ENCODE peak calls at places on chromosome 1, in eight cellular contexts. One of them, this sample, is unnamed.

GRCh38 chr1:218390625-218391024 is 45.5 kb downstream of the TGFB2 start:
- DNase-seq in Peyer's patch: no peak
- DNase-seq in thoracic aorta: no peak
- DNase-seq in aorta: no peak
- DNase-seq in PC-9: peak
- DNase-seq in substantia nigra: no peak
- DNase-seq in OCI-LY7: no peak
- DNase-seq in A549: no peak
- DNase-seq in this sample: no peak

GRCh38 chr1:228346731-228347130 is 59.9 kb downstream of the TRIM11 start:
- DNase-seq in OCI-LY7: no peak
- DNase-seq in aorta: no peak
- DNase-seq in substantia nigra: no peak
- DNase-seq in PC-9: no peak
- DNase-seq in A549: no peak
- DNase-seq in Peyer's patch: peak
- DNase-seq in thoracic aorta: no peak
- DNase-seq in this sample: no peak

GRCh38 chr1:91846007-91846620 is 39.8 kb downstream of the TGFBR3 start:
- DNase-seq in thoracic aorta: no peak
- DNase-seq in OCI-LY7: no peak
- DNase-seq in Peyer's patch: no peak
- DNase-seq in substantia nigra: no peak
- DNase-seq in A549: peak
- DNase-seq in aorta: peak
- DNase-seq in PC-9: peak
- DNase-seq in this sample: no peak

GRCh38 chr1:198656500-198656932 is 17.7 kb downstream of the PTPRC start:
- DNase-seq in OCI-LY7: peak
- DNase-seq in A549: no peak
- DNase-seq in Peyer's patch: no peak
- DNase-seq in substantia nigra: no peak
- DNase-seq in aorta: peak
- DNase-seq in PC-9: peak
- DNase-seq in thoracic aorta: no peak
- DNase-seq in this sample: peak

GRCh38 chr1:219791766-219792165 is 136.6 kb downstream of the SLC30A10 start:
- DNase-seq in aorta: no peak
- DNase-seq in OCI-LY7: no peak
- DNase-seq in thoracic aorta: no peak
- DNase-seq in PC-9: no peak
- DNase-seq in substantia nigra: no peak
- DNase-seq in A549: no peak
- DNase-seq in Peyer's patch: no peak
- DNase-seq in this sample: no peak

GRCh38 chr1:66438062-66438970 is 95.6 kb upstream of the SGIP1 start:
- DNase-seq in OCI-LY7: no peak
- DNase-seq in thoracic aorta: no peak
- DNase-seq in A549: no peak
- DNase-seq in PC-9: no peak
- DNase-seq in aorta: no peak
- DNase-seq in Peyer's patch: no peak
- DNase-seq in substantia nigra: no peak
- DNase-seq in this sample: no peak

GRCh38 chr1:64917328-64917861 is 49.0 kb downstream of the JAK1 start:
- DNase-seq in substantia nigra: no peak
- DNase-seq in thoracic aorta: peak
- DNase-seq in PC-9: peak
- DNase-seq in Peyer's patch: no peak
- DNase-seq in aorta: peak
- DNase-seq in OCI-LY7: peak
- DNase-seq in A549: peak
- DNase-seq in this sample: no peak

GRCh38 chr1:70319750-70320149 is 34.8 kb downstream of the ANKRD13C start:
- DNase-seq in A549: peak
- DNase-seq in OCI-LY7: no peak
- DNase-seq in PC-9: peak
- DNase-seq in substantia nigra: no peak
- DNase-seq in Peyer's patch: no peak
- DNase-seq in thoracic aorta: no peak
- DNase-seq in aorta: no peak
- DNase-seq in this sample: no peak

GRCh38 chr1:6447016-6447817 is 18.8 kb downstream of the TNFRSF25 start:
- DNase-seq in Peyer's patch: no peak
- DNase-seq in thoracic aorta: no peak
- DNase-seq in A549: no peak
- DNase-seq in OCI-LY7: peak
- DNase-seq in PC-9: no peak
- DNase-seq in substantia nigra: no peak
- DNase-seq in aorta: no peak
- DNase-seq in this sample: no peak

GRCh38 chr1:41387667-41388091 is 26.4 kb downstream of the FOXO6 start:
- DNase-seq in PC-9: peak
- DNase-seq in OCI-LY7: no peak
- DNase-seq in substantia nigra: no peak
- DNase-seq in aorta: peak
- DNase-seq in A549: no peak
- DNase-seq in Peyer's patch: peak
- DNase-seq in thoracic aorta: no peak
- DNase-seq in this sample: no peak

DNA sequence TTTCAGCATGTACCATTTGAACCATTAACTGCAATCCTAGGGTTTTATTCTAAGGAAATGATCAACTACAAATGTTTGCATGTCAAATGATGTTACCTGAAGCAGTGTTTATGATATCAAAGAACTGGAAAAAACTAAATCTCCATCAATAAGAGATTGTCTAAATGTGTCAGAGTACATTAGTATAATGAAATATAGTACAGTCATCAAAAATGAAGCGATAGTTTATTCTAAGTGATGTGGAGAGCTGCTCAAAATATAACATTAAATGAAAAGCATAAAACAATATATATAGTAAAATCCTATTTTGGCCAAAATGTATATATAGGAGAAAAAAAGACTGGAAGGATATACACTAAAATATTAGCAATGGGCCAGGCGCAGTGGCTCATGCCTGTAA is 24.0 kb downstream of the AKNAD1 start:
- DNase-seq in PC-9: peak
- DNase-seq in Peyer's patch: no peak
- DNase-seq in OCI-LY7: no peak
- DNase-seq in substantia nigra: no peak
- DNase-seq in aorta: no peak
- DNase-seq in A549: no peak
- DNase-seq in thoracic aorta: no peak
- DNase-seq in this sample: no peak
- H3K27ac ChIP-seq in PC-9: no peak
- H3K27ac ChIP-seq in Peyer's patch: no peak
- H3K27ac ChIP-seq in OCI-LY7: no peak
- H3K27ac ChIP-seq in substantia nigra: no peak
- H3K27ac ChIP-seq in aorta: no peak
- H3K27ac ChIP-seq in A549: no peak
- H3K27ac ChIP-seq in thoracic aorta: no peak
- H3K27ac ChIP-seq in this sample: no peak

DNA sequence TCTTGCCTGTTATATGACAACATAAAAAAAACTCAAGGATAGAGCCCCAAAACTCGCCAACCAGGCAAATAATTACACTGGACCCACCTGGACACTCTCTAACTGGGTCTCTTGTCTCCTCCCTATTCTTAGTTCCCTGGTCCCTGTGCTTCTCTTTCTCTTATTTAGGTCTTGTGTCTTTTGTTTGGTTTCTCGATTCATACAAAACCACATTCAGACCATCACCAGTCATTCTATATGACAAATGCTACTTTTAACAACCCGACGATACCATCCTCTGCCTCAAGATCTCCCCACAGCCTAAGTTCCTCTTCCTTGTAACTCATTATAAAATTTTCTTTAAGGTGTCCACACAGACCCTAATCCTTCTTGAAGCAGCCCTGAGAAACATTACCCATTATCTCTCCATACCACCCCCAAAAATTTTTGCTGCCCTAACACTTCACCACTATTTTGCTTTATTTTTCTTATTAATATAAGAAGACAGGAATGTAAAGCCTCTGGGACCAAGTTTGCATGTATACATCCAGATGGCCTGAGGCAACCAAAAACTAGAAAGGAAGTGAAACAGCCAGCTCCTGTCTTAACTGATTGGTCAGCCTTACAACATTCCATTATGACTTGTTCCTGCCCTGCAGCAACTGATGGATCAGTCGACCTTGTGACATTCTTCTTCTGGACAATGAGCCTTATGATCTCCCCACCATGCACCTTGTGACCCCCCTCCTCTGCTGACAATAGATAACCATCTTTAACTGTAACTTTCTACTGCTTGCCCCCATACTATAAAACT is 638.2 kb downstream of the AMY1C start:
- DNase-seq in aorta: no peak
- DNase-seq in OCI-LY7: no peak
- DNase-seq in A549: no peak
- DNase-seq in PC-9: no peak
- DNase-seq in Peyer's patch: no peak
- DNase-seq in thoracic aorta: no peak
- DNase-seq in substantia nigra: no peak
- DNase-seq in this sample: no peak
- H3K27ac ChIP-seq in aorta: no peak
- H3K27ac ChIP-seq in OCI-LY7: no peak
- H3K27ac ChIP-seq in A549: no peak
- H3K27ac ChIP-seq in PC-9: no peak
- H3K27ac ChIP-seq in Peyer's patch: no peak
- H3K27ac ChIP-seq in thoracic aorta: no peak
- H3K27ac ChIP-seq in substantia nigra: no peak
- H3K27ac ChIP-seq in this sample: no peak

GRCh38 chr1:93722081-93723031 is 40.7 kb upstream of the BCAR3 start:
- DNase-seq in substantia nigra: no peak
- DNase-seq in A549: no peak
- DNase-seq in Peyer's patch: no peak
- DNase-seq in aorta: peak
- DNase-seq in thoracic aorta: no peak
- DNase-seq in PC-9: no peak
- DNase-seq in OCI-LY7: no peak
- DNase-seq in this sample: no peak

GRCh38 chr1:93723101-93723500 is 41.5 kb upstream of the BCAR3 start:
- DNase-seq in OCI-LY7: no peak
- DNase-seq in thoracic aorta: no peak
- DNase-seq in substantia nigra: no peak
- DNase-seq in aorta: no peak
- DNase-seq in PC-9: peak
- DNase-seq in Peyer's patch: no peak
- DNase-seq in A549: peak
- DNase-seq in this sample: no peak

GRCh38 chr1:93720931-93721614 is 39.4 kb upstream of the BCAR3 start:
- DNase-seq in aorta: no peak
- DNase-seq in substantia nigra: no peak
- DNase-seq in thoracic aorta: no peak
- DNase-seq in OCI-LY7: no peak
- DNase-seq in Peyer's patch: no peak
- DNase-seq in PC-9: peak
- DNase-seq in A549: no peak
- DNase-seq in this sample: no peak

GRCh38 chr1:93728480-93729131 is 47.0 kb upstream of the BCAR3 start:
- DNase-seq in thoracic aorta: no peak
- DNase-seq in OCI-LY7: no peak
- DNase-seq in A549: no peak
- DNase-seq in PC-9: no peak
- DNase-seq in substantia nigra: no peak
- DNase-seq in Peyer's patch: no peak
- DNase-seq in aorta: peak
- DNase-seq in this sample: no peak

GRCh38 chr1:93723733-93724270 is 42.2 kb upstream of the BCAR3 start:
- DNase-seq in OCI-LY7: no peak
- DNase-seq in aorta: no peak
- DNase-seq in A549: no peak
- DNase-seq in Peyer's patch: no peak
- DNase-seq in substantia nigra: no peak
- DNase-seq in PC-9: no peak
- DNase-seq in thoracic aorta: no peak
- DNase-seq in this sample: no peak
- H3K27ac ChIP-seq in OCI-LY7: no peak
- H3K27ac ChIP-seq in aorta: no peak
- H3K27ac ChIP-seq in A549: peak
- H3K27ac ChIP-seq in Peyer's patch: no peak
- H3K27ac ChIP-seq in substantia nigra: no peak
- H3K27ac ChIP-seq in PC-9: no peak
- H3K27ac ChIP-seq in thoracic aorta: peak
- H3K27ac ChIP-seq in this sample: no peak

GRCh38 chr1:204283711-204284651 is 70.2 kb upstream of the GOLT1A start:
- DNase-seq in A549: no peak
- DNase-seq in OCI-LY7: no peak
- DNase-seq in PC-9: no peak
- DNase-seq in aorta: no peak
- DNase-seq in thoracic aorta: no peak
- DNase-seq in Peyer's patch: no peak
- DNase-seq in substantia nigra: no peak
- DNase-seq in this sample: no peak

GRCh38 chr1:204286323-204286714 is 72.5 kb upstream of the GOLT1A start:
- DNase-seq in aorta: no peak
- DNase-seq in substantia nigra: no peak
- DNase-seq in Peyer's patch: no peak
- DNase-seq in A549: no peak
- DNase-seq in thoracic aorta: no peak
- DNase-seq in OCI-LY7: peak
- DNase-seq in PC-9: no peak
- DNase-seq in this sample: no peak

GRCh38 chr1:204285438-204286322 is 71.9 kb upstream of the GOLT1A start:
- DNase-seq in substantia nigra: no peak
- DNase-seq in A549: no peak
- DNase-seq in Peyer's patch: no peak
- DNase-seq in thoracic aorta: no peak
- DNase-seq in aorta: no peak
- DNase-seq in PC-9: no peak
- DNase-seq in OCI-LY7: no peak
- DNase-seq in this sample: no peak

GRCh38 chr1:204286841-204287387 is 72.8 kb downstream of the PLEKHA6 start:
- DNase-seq in PC-9: peak
- DNase-seq in aorta: peak
- DNase-seq in substantia nigra: no peak
- DNase-seq in thoracic aorta: no peak
- DNase-seq in A549: peak
- DNase-seq in Peyer's patch: no peak
- DNase-seq in OCI-LY7: peak
- DNase-seq in this sample: peak

DNA sequence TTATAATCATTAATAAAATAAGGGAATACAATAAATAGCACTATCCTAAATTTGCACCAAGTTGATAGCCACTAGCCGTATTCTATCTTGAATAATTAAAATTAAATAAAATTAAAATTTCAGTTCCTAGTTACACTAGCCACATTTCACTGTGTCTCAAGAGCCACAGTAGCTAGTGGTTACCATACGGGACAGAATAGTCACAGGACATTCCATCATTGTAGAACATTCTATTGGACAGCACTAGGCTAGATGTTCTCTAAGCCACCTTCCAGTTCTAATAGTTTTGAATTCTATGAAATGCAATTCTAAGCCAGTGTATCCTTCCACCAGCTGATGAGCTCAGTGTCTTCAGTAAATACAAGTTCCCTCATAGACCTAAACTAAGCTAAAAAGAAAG is 71.1 kb upstream of the GOLT1A start:
- DNase-seq in thoracic aorta: no peak
- DNase-seq in OCI-LY7: no peak
- DNase-seq in Peyer's patch: no peak
- DNase-seq in A549: no peak
- DNase-seq in PC-9: no peak
- DNase-seq in aorta: no peak
- DNase-seq in substantia nigra: no peak
- DNase-seq in this sample: no peak
- H3K27ac ChIP-seq in thoracic aorta: no peak
- H3K27ac ChIP-seq in OCI-LY7: no peak
- H3K27ac ChIP-seq in Peyer's patch: no peak
- H3K27ac ChIP-seq in A549: no peak
- H3K27ac ChIP-seq in PC-9: no peak
- H3K27ac ChIP-seq in aorta: no peak
- H3K27ac ChIP-seq in substantia nigra: no peak
- H3K27ac ChIP-seq in this sample: no peak

GRCh38 chr1:19449454-19450228 is 35.7 kb downstream of the CAPZB start:
- DNase-seq in OCI-LY7: no peak
- DNase-seq in Peyer's patch: no peak
- DNase-seq in aorta: no peak
- DNase-seq in PC-9: no peak
- DNase-seq in thoracic aorta: no peak
- DNase-seq in substantia nigra: no peak
- DNase-seq in A549: no peak
- DNase-seq in this sample: no peak
- H3K27ac ChIP-seq in OCI-LY7: no peak
- H3K27ac ChIP-seq in Peyer's patch: peak
- H3K27ac ChIP-seq in aorta: peak
- H3K27ac ChIP-seq in PC-9: no peak
- H3K27ac ChIP-seq in thoracic aorta: peak
- H3K27ac ChIP-seq in substantia nigra: peak
- H3K27ac ChIP-seq in A549: peak
- H3K27ac ChIP-seq in this sample: peak